ENCODE peak calls at places on chromosome 10, in seven cellular contexts. B, N, G, K, L, R and D are unnamed samples.

GRCh38 chr10:49831352-49832040 is 69.4 kb upstream of the OGDHL start:
- DNase-seq in R (no peak), K (no peak), B (peak), G (peak), L (peak), N (no peak), D (peak)

GRCh38 chr10:6647811-6648526 is 67.9 kb upstream of the PRKCQ start:
- DNase-seq in K (no peak), G (peak), B (no peak), R (no peak), N (peak), L (no peak), D (peak)

GRCh38 chr10:87850742-87851205 is 12.6 kb downstream of the KLLN start:
- DNase-seq in B (peak), G (peak), R (peak), N (peak), K (no peak), L (peak), D (peak)

GRCh38 chr10:69961864-69962745 is 90.5 kb upstream of the MACROH2A2 start:
- DNase-seq in B (no peak), R (no peak), L (no peak), G (no peak), K (no peak), N (no peak), D (no peak)

GRCh38 chr10:114537791-114538543 is 120.1 kb downstream of the ABLIM1 start:
- DNase-seq in R (peak), G (no peak), L (no peak), B (no peak), K (no peak), N (no peak), D (no peak)

GRCh38 chr10:61271127-61271780 is 181.9 kb downstream of the TMEM26 start:
- DNase-seq in L (no peak), K (peak), R (no peak), B (peak), G (peak), N (no peak), D (peak)

GRCh38 chr10:95273393-95274312 is 17.1 kb downstream of the PDLIM1 start:
- DNase-seq in R (no peak), K (peak), L (peak), B (peak), N (no peak), G (peak), D (peak)

GRCh38 chr10:30029164-30029889 is 30.1 kb downstream of the JCAD start:
- DNase-seq in K (no peak), L (peak), G (no peak), N (no peak), B (no peak), R (no peak), D (no peak)

GRCh38 chr10:49050338-49050737 is 65.0 kb downstream of the VSTM4 start:
- DNase-seq in L (no peak), R (no peak), N (no peak), G (no peak), B (peak), K (peak), D (no peak)

GRCh38 chr10:79361721-79362397 is 14.6 kb downstream of the PPIF start:
- DNase-seq in G (peak), L (no peak), K (no peak), R (peak), B (peak), N (no peak), D (no peak)

GRCh38 chr10:119161680-119162079 is 3.8 kb downstream of the SFXN4 start:
- DNase-seq in N (no peak), G (no peak), R (no peak), B (peak), L (no peak), K (no peak), D (peak)

GRCh38 chr10:29646238-29646902 is 11.6 kb upstream of the SVIL start:
- DNase-seq in B (peak), N (peak), K (peak), R (peak), G (peak), L (peak), D (peak)

GRCh38 chr10:24196426-24197039 is 12.4 kb upstream of the KIAA1217 start:
- DNase-seq in N (peak), B (peak), K (no peak), L (peak), G (peak), R (peak), D (peak)

GRCh38 chr10:7667262-7668141 is 736 bp upstream of the ITIH5 start:
- DNase-seq in K (no peak), L (peak), N (no peak), B (no peak), G (no peak), R (no peak), D (no peak)

GRCh38 chr10:44352316-44353127 is 32.4 kb downstream of the CXCL12 start:
- DNase-seq in K (no peak), B (peak), G (no peak), R (no peak), N (peak), L (peak), D (no peak)

GRCh38 chr10:12264204-12264908 is 68.4 kb downstream of the CDC123 start:
- DNase-seq in L (peak), B (peak), N (peak), R (peak), K (no peak), G (peak), D (peak)

GRCh38 chr10:42640610-42641229 is 2.4 kb upstream of the ZNF33B start:
- DNase-seq in N (no peak), L (no peak), B (no peak), G (no peak), R (no peak), K (no peak), D (peak)

GRCh38 chr10:125003146-125003900 is 61.4 kb downstream of the ZRANB1 start:
- DNase-seq in L (peak), N (no peak), B (no peak), K (no peak), G (no peak), R (no peak), D (no peak)

GRCh38 chr10:104479906-104480579 is 126.4 kb downstream of the CFAP58 start:
- DNase-seq in K (no peak), B (peak), R (no peak), L (no peak), G (peak), N (no peak), D (no peak)

GRCh38 chr10:47380341-47381215 is 3.5 kb downstream of the ZNF488 start:
- DNase-seq in N (no peak), L (no peak), B (peak), K (no peak), G (no peak), R (no peak), D (no peak)

GRCh38 chr10:9781681-9782080 is 1236.0 kb upstream of the CELF2 start:
- DNase-seq in L (no peak), K (no peak), B (no peak), N (no peak), R (no peak), G (peak), D (no peak)

GRCh38 chr10:52870562-52870961 is 98.0 kb upstream of the MBL2 start:
- DNase-seq in R (no peak), K (no peak), L (no peak), G (no peak), N (no peak), B (no peak), D (no peak)

GRCh38 chr10:101993836-101994235 is 62.1 kb downstream of the ARMH3 start:
- DNase-seq in L (no peak), N (no peak), G (no peak), R (peak), K (no peak), B (no peak), D (no peak)

GRCh38 chr10:17062009-17062408 is 67.6 kb downstream of the CUBN start:
- DNase-seq in B (peak), R (no peak), N (no peak), L (no peak), K (no peak), G (no peak), D (peak)

GRCh38 chr10:6083523-6084475 is 5.0 kb upstream of the RBM17 start:
- DNase-seq in K (no peak), N (no peak), R (no peak), B (peak), L (no peak), G (no peak), D (no peak)

DNA sequence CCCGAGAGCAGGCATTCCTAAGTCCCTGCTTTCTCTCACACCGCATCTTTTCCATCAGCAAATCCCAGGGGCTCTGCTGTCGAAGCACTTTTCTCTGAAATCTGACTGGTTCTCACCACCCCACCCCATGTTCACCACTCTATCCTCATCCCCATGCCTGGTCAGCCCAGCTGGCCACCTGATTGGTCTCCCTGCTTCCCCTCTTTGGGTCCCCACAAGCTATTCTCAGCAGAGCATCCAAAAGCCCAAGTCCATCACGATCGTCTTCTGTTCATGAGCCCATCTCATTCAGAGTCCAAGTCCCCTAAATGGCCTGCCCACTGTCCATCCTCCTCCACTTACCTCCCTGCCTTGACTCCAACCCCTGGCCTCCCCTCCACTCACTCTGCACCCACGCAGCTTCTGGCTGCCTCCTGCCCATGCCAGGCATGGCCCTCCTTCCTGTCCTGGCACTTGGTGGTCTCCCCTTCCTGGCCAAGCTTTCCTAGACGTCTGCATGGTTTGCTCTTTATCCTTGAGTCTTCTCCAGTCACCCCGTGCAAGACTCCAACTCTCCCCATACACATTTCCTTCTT is 1.6 kb upstream of the PPP2R2D start:
- DNase-seq in B (no peak), L (no peak), R (no peak), G (no peak), N (no peak), K (no peak), D (no peak)
- H3K4me3 ChIP-seq in B (no peak), L (no peak), R (no peak), G (no peak), N (no peak), K (no peak), D (no peak)

GRCh38 chr10:91409869-91410637 is at the start of gene HECTD2:
- DNase-seq in L (peak), R (peak), G (peak), N (peak), K (no peak), B (peak), D (peak)
- TF ChIP-seq CTCF in L (peak), R (peak), G (peak), N (no peak), K (no peak), B (peak), D (peak)

GRCh38 chr10:4051011-4051407 is 266.0 kb upstream of the KLF6 start:
- DNase-seq in R (no peak), L (peak), B (peak), N (peak), K (no peak), G (no peak), D (no peak)
- H3K4me3 ChIP-seq in R (no peak), L (peak), B (no peak), N (peak), K (no peak), G (peak), D (no peak)

GRCh38 chr10:34794835-34795234 is 20.3 kb downstream of the PARD3 start:
- DNase-seq in R (no peak), K (no peak), N (no peak), G (no peak), B (no peak), L (no peak), D (no peak)

GRCh38 chr10:34791228-34791627 is 23.9 kb downstream of the PARD3 start:
- DNase-seq in L (no peak), B (no peak), R (no peak), K (no peak), N (no peak), G (no peak), D (no peak)

GRCh38 chr10:34792881-34793280 is 22.2 kb downstream of the PARD3 start:
- DNase-seq in N (no peak), L (no peak), B (no peak), K (no peak), R (peak), G (no peak), D (no peak)

GRCh38 chr10:34789993-34790506 is 25.0 kb downstream of the PARD3 start:
- DNase-seq in L (no peak), N (peak), B (peak), G (no peak), K (no peak), R (no peak), D (no peak)

GRCh38 chr10:34791947-34792346 is 23.1 kb downstream of the PARD3 start:
- DNase-seq in K (no peak), L (no peak), N (no peak), R (peak), B (no peak), G (no peak), D (no peak)
- TF ChIP-seq CTCF in K (no peak), L (no peak), N (no peak), R (peak), B (no peak), G (no peak), D (no peak)

DNA sequence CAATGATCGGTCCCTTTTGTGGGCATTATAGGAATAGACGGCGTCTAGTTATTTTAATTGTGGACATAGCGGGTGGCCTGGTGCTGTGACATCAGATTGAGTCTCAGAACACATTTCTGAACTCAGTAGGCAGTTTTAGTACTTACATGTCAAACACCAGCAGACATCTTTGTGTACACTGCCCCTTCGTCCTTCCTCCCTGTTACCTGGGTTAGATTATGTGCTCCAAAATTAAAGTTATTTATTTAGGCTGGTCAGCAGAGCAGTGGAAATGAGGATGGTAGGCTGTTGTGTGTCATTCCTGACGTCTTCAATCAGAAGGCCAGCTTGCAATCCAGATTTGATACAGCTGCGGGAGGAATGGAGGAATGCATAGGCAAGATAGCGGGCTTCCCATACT is 3.7 kb downstream of the TCF7L2 start:
- DNase-seq in R (no peak), B (peak), N (no peak), L (no peak), G (peak), K (no peak), D (no peak)
- H3K4me3 ChIP-seq in R (no peak), B (peak), N (no peak), L (peak), G (peak), K (peak), D (peak)

GRCh38 chr10:85611093-85611740 is 755.4 kb downstream of the GRID1 start:
- DNase-seq in K (no peak), B (no peak), N (no peak), G (no peak), R (no peak), L (no peak), D (no peak)

GRCh38 chr10:85612378-85612775 is 754.2 kb downstream of the GRID1 start:
- DNase-seq in R (no peak), L (no peak), G (no peak), B (no peak), K (no peak), N (peak), D (no peak)

GRCh38 chr10:85613391-85613790 is 753.2 kb downstream of the GRID1 start:
- DNase-seq in K (no peak), L (no peak), G (no peak), R (no peak), N (no peak), B (no peak), D (no peak)

GRCh38 chr10:85611746-85612377 is 754.7 kb downstream of the GRID1 start:
- DNase-seq in K (no peak), R (no peak), L (no peak), N (no peak), B (no peak), G (no peak), D (no peak)

GRCh38 chr10:85612833-85613232 is 753.8 kb downstream of the GRID1 start:
- DNase-seq in G (no peak), L (no peak), R (no peak), K (no peak), B (no peak), N (no peak), D (no peak)
- TF ChIP-seq CTCF in G (no peak), L (no peak), R (peak), K (no peak), B (no peak), N (peak), D (peak)

DNA sequence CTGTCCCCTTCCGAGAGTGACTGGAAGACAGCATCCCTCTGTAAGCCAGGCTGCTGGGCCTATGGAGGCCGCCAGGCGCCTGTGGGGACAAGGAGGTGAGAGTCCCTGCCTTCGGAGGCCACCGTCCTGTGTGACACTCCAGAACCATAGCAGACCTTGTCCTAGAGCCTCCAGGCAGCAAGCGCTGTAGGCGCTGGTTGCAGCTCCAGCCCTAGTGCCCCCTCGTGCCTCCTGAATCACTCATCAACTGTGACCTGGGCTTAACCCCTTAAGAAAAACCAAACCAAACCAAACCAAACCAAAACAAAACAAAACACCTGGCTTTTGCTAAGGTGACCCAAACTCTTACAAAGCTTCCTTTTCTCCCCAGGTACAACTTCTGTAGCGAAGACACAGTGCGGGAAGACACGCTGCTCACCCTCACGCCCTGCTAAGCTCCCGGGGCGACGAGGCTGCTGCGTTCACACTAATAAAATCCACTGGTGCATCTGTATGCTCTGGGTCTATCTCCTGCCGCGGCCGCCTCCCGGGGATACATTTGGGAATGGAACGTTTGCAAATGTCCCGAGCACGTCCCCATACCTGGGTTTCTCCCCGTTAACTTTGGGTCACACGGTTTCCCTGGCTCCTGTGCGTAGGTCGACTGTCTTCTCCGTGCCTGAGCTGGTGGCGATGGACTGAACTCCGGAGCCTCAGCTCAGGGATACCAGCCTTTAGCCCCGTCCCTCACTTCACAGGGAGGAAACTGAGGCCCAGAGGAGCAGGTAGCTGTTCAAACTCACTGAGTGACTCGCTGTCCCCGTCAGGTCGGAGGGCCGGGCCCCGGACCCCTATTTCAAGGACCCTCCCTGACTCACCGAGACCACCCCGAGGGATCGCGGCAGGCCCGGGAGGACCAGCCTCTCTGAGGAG is 11.8 kb upstream of the PNLIPRP2 start:
- DNase-seq in N (no peak), R (no peak), B (no peak), G (no peak), L (no peak), K (no peak), D (no peak)
- H3K4me3 ChIP-seq in N (no peak), R (peak), B (no peak), G (no peak), L (no peak), K (no peak), D (no peak)

DNA sequence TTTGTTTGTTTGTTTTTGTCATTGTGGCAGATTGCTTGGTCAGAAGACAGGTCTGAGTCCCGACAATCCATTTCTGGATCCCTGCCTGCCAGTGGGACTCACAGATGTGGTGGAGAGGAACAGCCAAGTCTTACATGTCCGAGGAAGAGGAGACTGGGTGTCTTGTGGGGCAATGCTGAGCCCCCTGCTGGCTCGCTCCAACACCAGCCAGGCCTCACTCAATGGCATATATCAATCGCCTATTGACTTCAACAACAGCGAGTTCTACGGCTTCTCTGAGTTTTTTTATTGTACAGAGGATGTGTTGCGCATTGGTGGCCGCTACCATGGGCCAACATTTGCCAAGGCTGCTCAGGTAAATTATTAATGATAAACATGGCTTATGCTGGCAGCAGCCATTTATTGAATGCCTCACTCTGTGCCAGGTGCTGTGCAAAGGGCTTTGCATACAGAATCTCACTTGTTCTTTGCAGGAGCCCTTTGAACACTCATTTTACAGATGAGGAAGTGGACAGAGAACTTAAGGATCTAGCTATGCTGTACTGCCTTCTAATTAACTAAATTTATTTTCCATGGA is 33.3 kb downstream of the COX15 start:
- DNase-seq in B (no peak), G (no peak), R (no peak), K (no peak), L (no peak), N (peak), D (no peak)
- TF ChIP-seq CTCF in B (no peak), G (peak), R (peak), K (peak), L (no peak), N (peak), D (peak)

GRCh38 chr10:13651969-13652720 is 65.4 kb downstream of the PRPF18 start:
- DNase-seq in N (no peak), L (no peak), K (no peak), G (no peak), B (no peak), R (no peak), D (peak)

GRCh38 chr10:13649844-13650520 is 63.2 kb downstream of the PRPF18 start:
- DNase-seq in R (peak), L (no peak), B (no peak), N (no peak), G (no peak), K (no peak), D (no peak)

GRCh38 chr10:13644866-13645265 is 58.1 kb downstream of the PRPF18 start:
- DNase-seq in B (no peak), G (no peak), N (no peak), L (no peak), R (no peak), K (no peak), D (no peak)

GRCh38 chr10:13650961-13651360 is 64.2 kb downstream of the PRPF18 start:
- DNase-seq in K (no peak), L (no peak), B (no peak), G (no peak), R (no peak), N (no peak), D (no peak)

DNA sequence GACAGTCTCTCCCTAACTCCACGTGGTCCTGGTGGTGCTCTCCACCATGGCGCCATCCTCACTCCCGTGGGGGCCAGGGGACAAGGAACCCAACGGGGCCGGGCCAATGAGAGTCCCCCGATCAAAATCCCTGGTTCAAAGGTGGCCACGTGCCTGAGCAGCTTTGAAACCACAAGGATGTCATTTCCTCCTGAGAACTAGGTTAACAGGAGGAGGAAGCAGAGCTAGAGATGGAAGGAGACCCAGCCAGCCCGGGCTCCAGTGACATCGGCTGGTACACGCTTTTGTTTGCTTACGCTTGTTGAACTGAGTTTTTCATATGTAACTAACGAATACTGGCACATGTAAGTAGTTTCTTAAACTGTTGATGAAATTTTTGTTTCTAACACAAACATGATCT is 61.7 kb downstream of the PRPF18 start:
- DNase-seq in K (no peak), G (no peak), R (no peak), L (no peak), N (no peak), B (no peak), D (no peak)
- H3K4me3 ChIP-seq in K (no peak), G (no peak), R (no peak), L (no peak), N (no peak), B (no peak), D (no peak)